ENCODE peak calls at places on chromosomes 13 and 19, in seven cellular contexts. O is neuronal stem cell, L is trophoblast cell, Z is H1, P is mesendoderm, D is mesenchymal stem cell, Y is H9. B is an unnamed sample.
A peak's percentile ranks its signal among the peaks of the same experiment; 100 is the strongest.

GRCh38 chr19:33339016-33339749 is 34.3 kb upstream of the CEBPG start:
- DNase-seq in O (no peak), L (peak; percentile 53), Z (no peak), P (no peak), D (no peak), Y (no peak), B (no peak)

GRCh38 chr19:29491995-29492577 is 33.7 kb upstream of the VSTM2B start:
- DNase-seq in O (no peak), L (no peak), Z (no peak), P (no peak), D (no peak), Y (no peak), B (no peak)

GRCh38 chr13:60267498-60268202 is 103.9 kb upstream of the DIAPH3 start:
- DNase-seq in O (no peak), L (peak; percentile 31), Z (no peak), P (peak; percentile 78), D (peak; percentile 3), Y (peak; percentile 80), B (no peak)

GRCh38 chr13:42750858-42751257 is 30.5 kb upstream of the FAM216B start:
- DNase-seq in O (no peak), L (no peak), Z (no peak), P (no peak), D (no peak), Y (no peak), B (no peak)

GRCh38 chr19:3945838-3946237 is 13.0 kb downstream of the NMRK2 start:
- DNase-seq in O (no peak), L (peak; percentile 46), Z (no peak), P (no peak), D (peak; percentile 49), Y (no peak), B (peak; percentile 29)

GRCh38 chr13:48896312-48896711 is 79.4 kb upstream of the FNDC3A start:
- DNase-seq in O (no peak), L (peak; percentile 74), Z (no peak), P (no peak), D (peak; percentile 18), Y (no peak), B (peak; percentile 87)

GRCh38 chr19:927044-927706 is 1.3 kb downstream of the ARID3A start:
- DNase-seq in O (no peak), L (peak; percentile 75), Z (no peak), P (peak; percentile 67), D (peak; percentile 71), Y (peak; percentile 55), B (no peak)

GRCh38 chr13:41603917-41604316 is 146.6 kb downstream of the RGCC start:
- DNase-seq in O (no peak), L (peak; percentile 53), Z (no peak), P (no peak), D (peak; percentile 42), Y (no peak), B (peak; percentile 78)

GRCh38 chr19:45973564-45974338 is at the start of gene NOVA2:
- DNase-seq in O (peak; percentile 89), L (peak; percentile 40), Z (peak; percentile 83), P (peak; percentile 89), D (peak; percentile 52), Y (peak; percentile 96), B (peak; percentile 36)

GRCh38 chr13:101763191-101763590 is 310.7 kb downstream of the ITGBL1 start:
- DNase-seq in O (no peak), L (no peak), Z (no peak), P (peak; percentile 20), D (no peak), Y (no peak), B (no peak)

GRCh38 chr19:3821857-3822364 is 35.7 kb upstream of the MATK start:
- DNase-seq in O (peak; percentile 67), L (peak; percentile 73), Z (peak; percentile 51), P (peak; percentile 64), D (peak; percentile 17), Y (peak; percentile 89), B (peak; percentile 10)

GRCh38 chr19:38693380-38694223 is 46.2 kb downstream of the ACTN4 start:
- DNase-seq in O (peak; percentile 89), L (no peak), Z (no peak), P (peak; percentile 94), D (peak; percentile 84), Y (peak; percentile 78), B (peak; percentile 63)

GRCh38 chr13:44231786-44232516 is 141.7 kb upstream of the SERP2 start:
- DNase-seq in O (peak; percentile 9), L (peak; percentile 99), Z (peak; percentile 80), P (peak; percentile 97), D (peak; percentile 97), Y (peak; percentile 89), B (peak; percentile 96)

GRCh38 chr19:17210296-17210695 is 4.9 kb upstream of the USE1 start:
- DNase-seq in O (no peak), L (no peak), Z (no peak), P (no peak), D (peak; percentile 40), Y (no peak), B (peak; percentile 16)

GRCh38 chr13:98780451-98780850 is 28.0 kb upstream of the SLC15A1 start:
- DNase-seq in O (no peak), L (no peak), Z (no peak), P (no peak), D (no peak), Y (no peak), B (no peak)

GRCh38 chr19:14871619-14872230 is 14.2 kb downstream of the OR7A17 start:
- DNase-seq in O (no peak), L (peak; percentile 78), Z (no peak), P (peak; percentile 0), D (no peak), Y (no peak), B (peak; percentile 11)

GRCh38 chr19:23461120-23461519 is 65.8 kb upstream of the ZNF91 start:
- DNase-seq in O (no peak), L (no peak), Z (no peak), P (no peak), D (no peak), Y (no peak), B (no peak)

GRCh38 chr13:20713014-20713376 is 9.5 kb downstream of the IL17D start:
- DNase-seq in O (no peak), L (no peak), Z (no peak), P (no peak), D (no peak), Y (no peak), B (no peak)

GRCh38 chr13:51520524-51520923 is 63.7 kb upstream of the WDFY2 start:
- DNase-seq in O (no peak), L (peak; percentile 70), Z (no peak), P (no peak), D (peak; percentile 37), Y (no peak), B (peak; percentile 80)

GRCh38 chr19:3762501-3763459 is at the start of gene MRPL54:
- DNase-seq in O (peak; percentile 100), L (peak; percentile 100), Z (peak; percentile 96), P (peak; percentile 99), D (peak; percentile 99), Y (peak; percentile 99), B (peak; percentile 99)

GRCh38 chr19:13831560-13832056 is 36.4 kb downstream of the ZSWIM4 start:
- DNase-seq in O (no peak), L (peak; percentile 73), Z (no peak), P (no peak), D (peak; percentile 83), Y (no peak), B (no peak)

GRCh38 chr19:2053601-2054389 is 2.8 kb upstream of the MKNK2 start:
- DNase-seq in O (no peak), L (no peak), Z (no peak), P (no peak), D (no peak), Y (peak; percentile 31), B (peak; percentile 23)

GRCh38 chr13:26343816-26344215 is 89.9 kb downstream of the CDK8 start:
- DNase-seq in O (no peak), L (no peak), Z (no peak), P (peak; percentile 11), D (peak; percentile 10), Y (no peak), B (no peak)

GRCh38 chr19:11191273-11191755 is 6.0 kb downstream of the KANK2 start:
- DNase-seq in O (no peak), L (peak; percentile 81), Z (no peak), P (peak; percentile 42), D (peak; percentile 86), Y (no peak), B (peak; percentile 63)

GRCh38 chr13:23560571-23561089 is 9.6 kb upstream of the TNFRSF19 start:
- DNase-seq in O (no peak), L (no peak), Z (no peak), P (no peak), D (no peak), Y (no peak), B (no peak)

GRCh38 chr19:10399878-10400277 is 3.5 kb downstream of the CDC37 start:
- DNase-seq in O (no peak), L (no peak), Z (no peak), P (no peak), D (no peak), Y (no peak), B (no peak)

GRCh38 chr19:19300613-19301012 is 19.7 kb downstream of the SUGP1 start:
- DNase-seq in O (no peak), L (no peak), Z (no peak), P (no peak), D (no peak), Y (no peak), B (no peak)
- H2BK5ac ChIP-seq in O (no peak overlapping the region), L (no peak overlapping the region), Z (no peak overlapping the region), P (no peak overlapping the region), D (no peak overlapping the region), Y (no peak overlapping the region), B (no peak overlapping the region)

DNA sequence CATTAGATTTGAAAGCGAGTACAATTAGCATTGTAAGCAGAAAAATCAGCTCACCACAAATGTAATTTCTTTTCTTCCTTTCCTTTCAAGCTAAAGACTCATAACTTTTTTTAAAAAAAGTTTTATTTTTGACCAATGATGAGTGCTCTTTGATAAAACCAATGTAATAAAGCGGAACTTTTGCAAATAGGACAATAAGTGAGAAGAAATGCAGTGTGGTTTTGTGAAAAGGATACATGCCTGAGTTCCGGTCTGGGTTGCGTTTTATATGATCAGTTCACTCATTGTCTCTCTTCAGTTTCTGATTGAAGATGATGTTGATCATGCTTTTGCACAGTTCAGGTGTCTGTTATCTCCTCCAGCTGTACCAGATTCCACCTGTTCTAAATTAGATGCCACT is 274.4 kb downstream of the KLF12 start:
- DNase-seq in O (no peak), L (no peak), Z (no peak), P (no peak), D (no peak), Y (no peak), B (no peak)
- H2BK5ac ChIP-seq in O (no peak overlapping the region), L (no peak overlapping the region), Z (no peak overlapping the region), P (no peak overlapping the region), D (no peak overlapping the region), Y (no peak overlapping the region), B (no peak overlapping the region)

DNA sequence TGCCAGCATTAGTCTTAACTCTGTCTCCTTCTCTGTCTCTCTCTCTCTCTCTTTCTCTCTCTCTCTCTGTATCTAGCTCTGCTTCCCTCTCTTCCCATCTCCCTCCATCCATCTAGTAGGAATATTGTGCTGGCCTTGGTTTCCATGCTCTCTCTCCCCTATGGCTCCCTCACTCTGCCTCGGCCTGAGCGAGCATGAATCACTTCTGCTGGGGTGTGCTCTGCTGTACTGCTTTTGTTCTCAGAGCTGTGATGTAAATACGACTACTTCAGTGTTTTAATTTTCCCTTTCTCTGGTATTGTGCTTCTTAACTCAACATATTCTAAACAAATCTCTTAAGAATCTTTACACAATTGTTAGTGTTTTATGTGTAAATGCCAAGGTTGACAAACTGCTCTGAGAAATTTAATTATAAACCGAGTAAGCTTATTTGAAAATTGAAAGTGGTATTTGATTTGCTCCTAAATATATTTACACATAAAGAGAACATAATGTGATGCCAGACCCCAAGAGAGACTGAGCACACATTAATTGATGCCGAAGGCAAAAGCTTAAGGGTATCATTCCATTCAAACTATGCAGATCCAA is 211.5 kb upstream of the KL start:
- DNase-seq in O (no peak), L (no peak), Z (no peak), P (no peak), D (peak; percentile 22), Y (no peak), B (peak; percentile 51)
- H2BK5ac ChIP-seq in O (no peak overlapping the region), L (no peak overlapping the region), Z (no peak overlapping the region), P (no peak overlapping the region), D (no peak overlapping the region), Y (no peak overlapping the region), B (no peak overlapping the region)

GRCh38 chr13:32456591-32456990 is 28.7 kb upstream of the N4BP2L1 start:
- DNase-seq in O (no peak), L (no peak), Z (no peak), P (no peak), D (no peak), Y (no peak), B (no peak)
- H2BK5ac ChIP-seq in O (no peak overlapping the region), L (no peak overlapping the region), Z (no peak overlapping the region), P (no peak overlapping the region), D (no peak overlapping the region), Y (no peak overlapping the region), B (no peak overlapping the region)